ENCODE peak calls at places on chromosomes 5 and 9, in seven cellular contexts. F is brain microvascular endothelial cell; A is WTC11; D is AG04450; B is Calu3; H is CD8-positive, alpha-beta T cell; G is breast epithelium. Z is an unnamed sample.
A peak's percentile ranks its signal among the peaks of the same experiment; 100 is the strongest.

GRCh38 chr5:127392762-127393161 is 102.2 kb downstream of the MEGF10 start:
- DNase-seq in D (no peak), B (no peak), F (no peak), A (no peak), G (no peak), H (no peak), Z (no peak)

GRCh38 chr5:36301858-36302603 is at the start of gene RANBP3L:
- DNase-seq in G (no peak), B (no peak), F (no peak), A (no peak), H (no peak), D (no peak), Z (peak; percentile 79)

GRCh38 chr5:175649967-175650366 is 7.9 kb upstream of the HRH2 start:
- DNase-seq in B (no peak), H (no peak), G (no peak), F (no peak), D (no peak), A (no peak), Z (no peak)

GRCh38 chr5:171416160-171417049 is 3.0 kb upstream of the FGF18 start:
- DNase-seq in F (no peak), D (no peak), H (no peak), A (no peak), B (no peak), G (no peak), Z (no peak)

GRCh38 chr5:5063533-5063953 is 76.6 kb upstream of the ADAMTS16 start:
- DNase-seq in H (no peak), F (no peak), G (no peak), B (no peak), D (no peak), A (peak; percentile 30), Z (no peak)

GRCh38 chr5:110055301-110055700 is 365.6 kb downstream of the MAN2A1 start:
- DNase-seq in A (no peak), H (no peak), D (no peak), F (no peak), B (no peak), G (no peak), Z (peak; percentile 60)

GRCh38 chr9:92147030-92147853 is 32.0 kb upstream of the SPTLC1 start:
- DNase-seq in H (no peak), A (no peak), B (peak; percentile 50), D (peak; percentile 85), F (peak; percentile 98), G (no peak), Z (peak; percentile 94)

GRCh38 chr5:13746026-13746425 is 198.5 kb downstream of the DNAH5 start:
- DNase-seq in G (no peak), A (no peak), B (no peak), D (no peak), H (no peak), F (no peak), Z (peak; percentile 14)

GRCh38 chr9:77455312-77455927 is 192.7 kb downstream of the GNA14 start:
- DNase-seq in G (no peak), H (peak; percentile 7), D (no peak), F (no peak), A (peak; percentile 58), B (peak; percentile 73), Z (no peak)

GRCh38 chr5:14873093-14873492 is 1.5 kb upstream of the ANKH start:
- DNase-seq in A (no peak), G (no peak), B (no peak), D (no peak), H (no peak), F (no peak), Z (no peak)

GRCh38 chr5:14872070-14872989 is 752 bp upstream of the ANKH start:
- DNase-seq in H (peak; percentile 41), D (no peak), B (peak; percentile 42), F (peak; percentile 27), A (peak; percentile 45), G (peak; percentile 56), Z (peak; percentile 41)

GRCh38 chr5:14870347-14871083 is 1.1 kb downstream of the ANKH start:
- DNase-seq in D (no peak), H (peak; percentile 63), F (no peak), G (no peak), A (no peak), B (peak; percentile 9), Z (no peak)

GRCh38 chr5:14871084-14871572 is 450 bp downstream of the ANKH start:
- DNase-seq in D (no peak), B (peak; percentile 12), A (no peak), F (no peak), G (no peak), H (peak; percentile 7), Z (no peak)

DNA sequence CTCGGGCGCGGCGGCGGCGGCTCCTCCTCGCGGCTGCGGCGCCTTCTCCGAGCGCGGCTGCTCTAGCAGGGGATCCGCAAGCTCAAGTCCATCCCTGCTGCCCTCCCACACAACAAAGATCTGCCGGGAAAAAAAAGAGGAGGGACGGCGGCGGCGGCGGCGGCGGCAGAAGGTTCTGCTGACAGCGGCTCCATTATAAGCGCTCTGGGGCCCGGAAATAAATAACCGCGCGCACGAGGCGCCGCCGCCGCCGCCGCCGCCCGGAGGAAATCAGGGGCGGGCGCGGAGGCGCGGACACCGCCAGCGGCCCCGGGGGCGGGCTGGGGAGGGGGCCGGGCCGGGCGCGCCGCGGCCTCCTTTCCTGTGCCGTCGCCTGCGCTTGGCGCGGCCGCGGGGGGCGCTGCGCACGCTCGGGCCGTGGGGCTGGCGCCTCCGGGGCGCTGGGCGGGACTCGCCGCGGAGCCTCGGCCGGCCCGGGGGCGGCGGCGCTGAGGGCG is at the start of gene ANKH:
- DNase-seq in D (peak; percentile 16), G (peak; percentile 62), H (peak; percentile 75), F (peak; percentile 68), A (peak; percentile 69), B (peak; percentile 88), Z (peak; percentile 83)
- TF ChIP-seq CTCF in D (no peak), G (no peak), H (no peak), F (peak; percentile 39), A (no peak), B (no peak), Z (peak; percentile 23)

GRCh38 chr9:128412120-128412790 is 8.4 kb upstream of the CERCAM start:
- DNase-seq in B (peak; percentile 61), G (no peak), H (no peak), A (peak; percentile 99), F (peak; percentile 43), D (no peak), Z (peak; percentile 35)
- TF ChIP-seq CTCF in B (no peak), G (peak; percentile 20), H (peak; percentile 46), A (peak; percentile 83), F (peak; percentile 79), D (peak; percentile 61), Z (peak; percentile 77)

GRCh38 chr5:77744116-77744515 is 32.0 kb downstream of the TBCA start:
- DNase-seq in D (no peak), G (no peak), H (no peak), F (no peak), B (no peak), A (no peak), Z (no peak)
- TF ChIP-seq CTCF in D (no peak), G (no peak), H (no peak), F (no peak), B (no peak), A (no peak), Z (no peak)

DNA sequence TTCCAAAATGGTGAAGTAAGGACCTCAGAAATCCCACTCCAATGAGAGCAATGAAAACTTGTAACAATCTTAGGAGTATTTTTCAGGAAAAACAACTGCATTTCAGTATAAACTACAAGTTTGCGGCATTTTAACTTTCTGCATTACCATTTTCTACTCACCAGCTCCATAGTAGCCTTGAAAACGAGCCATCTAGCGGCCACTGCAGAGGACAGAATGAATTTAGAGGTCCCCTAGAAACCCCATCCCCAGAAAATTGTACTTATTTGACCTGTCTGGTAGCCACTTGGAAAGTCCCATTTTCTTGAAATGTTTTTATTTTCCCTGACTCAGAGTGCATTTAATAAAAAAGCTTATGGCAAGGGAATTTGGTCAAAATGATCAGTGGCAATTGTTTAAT is 205.4 kb upstream of the ITGA1 start:
- DNase-seq in A (peak; percentile 20), H (no peak), D (no peak), G (no peak), B (no peak), F (no peak), Z (no peak)
- TF ChIP-seq CTCF in A (no peak), H (no peak), D (peak; percentile 24), G (no peak), B (no peak), F (no peak), Z (no peak)

DNA sequence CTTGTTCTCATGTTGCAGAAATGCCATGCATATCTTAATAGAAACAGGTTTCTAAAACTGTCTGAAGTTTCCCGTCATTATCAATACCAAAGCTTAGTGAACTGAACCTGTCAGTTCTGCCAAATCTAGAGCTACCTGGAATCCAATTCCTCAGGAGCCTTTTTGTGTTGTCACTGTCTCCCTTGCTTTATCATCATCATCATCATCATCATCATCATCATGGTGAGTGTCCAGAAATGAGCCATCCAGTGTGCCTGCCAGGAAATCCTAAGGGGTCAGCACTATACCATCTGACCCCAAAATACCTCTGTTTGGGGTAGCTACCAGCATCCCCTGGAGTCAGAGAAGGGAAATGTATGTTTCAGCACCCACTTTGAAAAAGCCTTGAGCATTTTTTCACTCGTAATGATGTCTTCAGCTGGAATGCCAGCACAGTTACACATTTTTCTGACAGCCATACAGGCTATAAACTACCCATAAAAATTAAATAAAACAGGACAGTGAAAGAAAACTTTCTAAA is 150.3 kb downstream of the NR2F1-AS1 start:
- DNase-seq in F (no peak), H (no peak), A (no peak), D (no peak), B (no peak), G (no peak), Z (no peak)
- TF ChIP-seq CTCF in F (peak; percentile 8), H (no peak), A (no peak), D (no peak), B (no peak), G (no peak), Z (no peak)

Z was measured in astrocyte of the spinal cord.